ENCODE peak calls at places on chromosomes 11 and 22, in seven cellular contexts. X, E, W, Y, Q, S and F are unnamed samples.

GRCh38 chr22:43980579-43980978 is 25.3 kb downstream of the SAMM50 start:
- DNase-seq in E (no peak), S (no peak), W (no peak), X (no peak), Y (no peak), Q (no peak), F (no peak)

GRCh38 chr11:34866375-34866774 is 49.8 kb downstream of the APIP start:
- DNase-seq in E (no peak), Q (no peak), X (peak), Y (no peak), W (no peak), S (no peak), F (peak)

GRCh38 chr11:108997826-108998225 is 333.0 kb downstream of the DDX10 start:
- DNase-seq in W (no peak), Y (no peak), Q (no peak), E (no peak), S (no peak), X (no peak), F (no peak)

GRCh38 chr11:69529001-69529400 is 47.5 kb downstream of the LINC01488 start:
- DNase-seq in Y (no peak), E (no peak), S (no peak), Q (no peak), W (no peak), X (no peak), F (no peak)

GRCh38 chr11:9089636-9090035 is 1.8 kb downstream of the SCUBE2 start:
- DNase-seq in S (no peak), E (no peak), Y (no peak), Q (no peak), W (no peak), X (no peak), F (no peak)

GRCh38 chr11:32262367-32262766 is 171.5 kb downstream of the RCN1 start:
- DNase-seq in E (no peak), S (no peak), X (no peak), Y (no peak), Q (no peak), W (no peak), F (no peak)

GRCh38 chr11:20097319-20098221 is 62.7 kb downstream of the DBX1 start:
- DNase-seq in Q (no peak), E (no peak), X (peak), W (no peak), Y (no peak), S (no peak), F (peak)

GRCh38 chr11:65947133-65947532 is 1.9 kb downstream of the TSGA10IP start:
- DNase-seq in Q (no peak), Y (no peak), X (no peak), W (no peak), S (no peak), E (no peak), F (no peak)

GRCh38 chr22:31086703-31087330 is 5.7 kb downstream of the SMTN start:
- DNase-seq in W (no peak), Q (no peak), Y (no peak), X (no peak), S (no peak), E (no peak), F (no peak)

GRCh38 chr22:43298062-43298801 is 44.9 kb downstream of the SCUBE1 start:
- DNase-seq in Q (no peak), W (no peak), Y (no peak), X (no peak), E (no peak), S (no peak), F (peak)